ENCODE peak calls at places on chromosomes 13 and 19, in eight cellular contexts. C is astrocyte of the spinal cord, L is smooth muscle cell of the brain vasculature, Q is nucleus accumbens, S is HFFc6, N is neural crest cell, I is GDM1, T is Panc1. E is an unnamed sample.
A peak's percentile ranks its signal among the peaks of the same experiment; 100 is the strongest.

GRCh38 chr13:66612983-66613382 is 617.2 kb downstream of the PCDH9 start:
- DNase-seq in C (no peak), N (no peak), S (no peak), L (no peak), T (no peak), Q (no peak), I (no peak), E (no peak)

GRCh38 chr19:13277104-13277809 is 127.0 kb downstream of the IER2 start:
- DNase-seq in T (peak; percentile 64), N (peak; percentile 64), C (peak; percentile 68), S (peak; percentile 68), Q (no peak), I (peak; percentile 44), L (peak; percentile 56), E (peak; percentile 78)

GRCh38 chr13:49214917-49215376 is 5.2 kb upstream of the MLNR start:
- DNase-seq in T (no peak), S (no peak), C (no peak), N (no peak), L (no peak), I (peak; percentile 82), Q (no peak), E (no peak)

GRCh38 chr19:7266832-7267231 is 27.4 kb downstream of the INSR start:
- DNase-seq in T (no peak), L (no peak), S (no peak), C (no peak), I (no peak), Q (no peak), N (no peak), E (no peak)

GRCh38 chr19:38669532-38669931 is 22.1 kb downstream of the ACTN4 start:
- DNase-seq in C (no peak), L (no peak), T (no peak), Q (no peak), S (no peak), I (peak; percentile 77), N (no peak), E (no peak)

GRCh38 chr19:9431475-9431874 is 3.9 kb downstream of the ZNF266 start:
- DNase-seq in N (peak; percentile 50), T (peak; percentile 12), S (peak; percentile 58), Q (no peak), C (peak; percentile 13), L (no peak), I (peak; percentile 28), E (no peak)

GRCh38 chr13:46578590-46578975 is 25.6 kb downstream of the LRCH1 start:
- DNase-seq in N (no peak), I (no peak), S (no peak), Q (no peak), L (no peak), T (no peak), C (no peak), E (no peak)

GRCh38 chr19:49689133-49690072 is at the start of gene ADM5:
- DNase-seq in I (no peak), L (no peak), N (no peak), Q (no peak), T (no peak), S (no peak), C (no peak), E (peak; percentile 54)

GRCh38 chr19:39074205-39074692 is 9.9 kb upstream of the ACP7 start:
- DNase-seq in C (no peak), T (peak; percentile 96), Q (no peak), L (no peak), S (no peak), I (no peak), N (no peak), E (no peak)

GRCh38 chr19:15374796-15375440 is 4.7 kb downstream of the AKAP8 start:
- DNase-seq in T (no peak), I (no peak), N (no peak), C (no peak), S (no peak), Q (no peak), L (no peak), E (peak; percentile 29)

GRCh38 chr19:39411006-39411831 is 1.2 kb upstream of the PLEKHG2 start:
- DNase-seq in I (no peak), L (no peak), Q (no peak), N (no peak), S (peak; percentile 44), T (no peak), C (peak; percentile 65), E (no peak)

E was measured in endothelial cell of umbilical vein.